ENCODE peak calls at places on chromosomes 13 and 19, in ten cellular contexts. R is activated CD8-positive, alpha-beta memory T cell treated with anti-CD3 and anti-CD28 coated beads for 24 hours; Z is IMR-90; M is stimulated activated effector memory CD8-positive, alpha-beta T cell treated with anti-CD3 and anti-CD28 coated beads, Interleukin-12 subunit alpha, Interleukin-12 subunit beta, amount 100 ng/mL, for 72 hours; F is left kidney; P is uterus; X is stimulated activated CD8-positive, alpha-beta memory T cell treated with anti-CD3 and anti-CD28 coated beads, Interleukin-7, amount 100 ng/mL, for 48 hours; J is ACHN; B is SK-N-SH; K is fibroblast of pulmonary artery. N is an unnamed sample.

GRCh38 chr19:9857920-9858746 is 23.0 kb downstream of the PIN1 start:
- DNase-seq in R (peak; percentile 71), Z (no peak), M (no peak), F (no peak), P (no peak), X (no peak), J (no peak), B (no peak), K (no peak), N (no peak)

GRCh38 chr13:23979361-23980159 is 82.3 kb upstream of the C1QTNF9B start:
- DNase-seq in R (peak; percentile 65), Z (peak; percentile 82), M (peak; percentile 20), F (peak; percentile 90), P (peak; percentile 79), X (peak; percentile 15), J (peak; percentile 43), B (peak; percentile 85), K (peak; percentile 94), N (peak; percentile 96)

GRCh38 chr13:73702419-73703071 is 431.7 kb downstream of the KLF12 start:
- DNase-seq in R (no peak), Z (no peak), M (no peak), F (peak; percentile 21), P (no peak), X (no peak), J (no peak), B (no peak), K (no peak), N (peak; percentile 13)

GRCh38 chr13:112034846-112035245 is 32.1 kb upstream of the SOX1 start:
- DNase-seq in R (no peak), Z (no peak), M (no peak), F (peak; percentile 13), P (no peak), X (no peak), J (no peak), B (no peak), K (no peak), N (no peak)

GRCh38 chr19:34189199-34189916 is 17.1 kb downstream of the LSM14A start:
- DNase-seq in R (no peak), Z (no peak), M (no peak), F (no peak), P (no peak), X (no peak), J (no peak), B (no peak), K (peak; percentile 25), N (no peak)

GRCh38 chr19:4889034-4889825 is 13.5 kb downstream of the ARRDC5 start:
- DNase-seq in R (no peak), Z (peak; percentile 83), M (no peak), F (no peak), P (no peak), X (no peak), J (no peak), B (no peak), K (peak; percentile 63), N (peak; percentile 47)

GRCh38 chr13:74068471-74068870 is 65.7 kb downstream of the KLF12 start:
- DNase-seq in R (no peak), Z (no peak), M (no peak), F (no peak), P (no peak), X (no peak), J (no peak), B (no peak), K (no peak), N (no peak)

GRCh38 chr19:30428281-30428680 is 56.1 kb downstream of the ZNF536 start:
- DNase-seq in R (no peak), Z (no peak), M (no peak), F (no peak), P (no peak), X (no peak), J (no peak), B (no peak), K (no peak), N (no peak)

GRCh38 chr13:100854091-100854490 is 179.5 kb upstream of the TMTC4 start:
- DNase-seq in R (no peak), Z (no peak), M (no peak), F (peak; percentile 22), P (no peak), X (no peak), J (no peak), B (no peak), K (no peak), N (no peak)

GRCh38 chr13:27792393-27793218 is at the start of gene GSX1:
- DNase-seq in R (peak; percentile 75), Z (peak; percentile 63), M (peak; percentile 16), F (peak; percentile 95), P (no peak), X (peak; percentile 21), J (peak; percentile 65), B (no peak), K (peak; percentile 79), N (peak; percentile 80)

GRCh38 chr19:1417145-1417544 is 9.8 kb downstream of the DAZAP1 start:
- DNase-seq in R (no peak), Z (peak; percentile 64), M (no peak), F (no peak), P (no peak), X (no peak), J (no peak), B (no peak), K (no peak), N (peak; percentile 88)

GRCh38 chr13:66673401-66673800 is 556.7 kb downstream of the PCDH9 start:
- DNase-seq in R (no peak), Z (peak; percentile 42), M (no peak), F (no peak), P (no peak), X (no peak), J (peak; percentile 10), B (no peak), K (peak; percentile 85), N (peak; percentile 95)